ENCODE peak calls at places on chromosomes 4 and X, in six cellular contexts. U, Q, D, R, V and E are unnamed samples.

GRCh38 chr4:48924416-48924815 is 17.8 kb upstream of the OCIAD2 start:
- DNase-seq in V (no peak), D (no peak), Q (no peak), U (no peak), R (no peak), E (no peak)

GRCh38 chr4:102439835-102440234 is 61.3 kb upstream of the NFKB1 start:
- DNase-seq in V (no peak), U (no peak), D (peak), R (no peak), Q (peak), E (peak)

GRCh38 chr4:158760866-158761265 is 8.0 kb upstream of the FNIP2 start:
- DNase-seq in R (no peak), U (no peak), Q (no peak), D (peak), V (no peak), E (peak)

GRCh38 chr4:78711676-78712075 is 64.5 kb upstream of the BMP2K start:
- DNase-seq in R (no peak), U (no peak), Q (no peak), D (no peak), V (no peak), E (no peak)

GRCh38 chr4:147307896-147308680 is 172.8 kb upstream of the EDNRA start:
- DNase-seq in D (no peak), R (no peak), V (no peak), Q (no peak), U (no peak), E (no peak)

GRCh38 chrX:150038977-150039599 is 100.8 kb upstream of the EOLA2 start:
- DNase-seq in V (no peak), Q (no peak), U (no peak), D (no peak), R (no peak), E (no peak)

GRCh38 chr4:85747871-85748491 is 273.0 kb downstream of the ARHGAP24 start:
- DNase-seq in V (peak), U (no peak), Q (peak), R (peak), D (peak), E (peak)

GRCh38 chrX:53631156-53631555 is 55.4 kb downstream of the HUWE1 start:
- DNase-seq in R (no peak), U (no peak), Q (no peak), V (no peak), D (peak), E (peak)

GRCh38 chr4:34664051-34664450 is 1580.3 kb downstream of the ARAP2 start:
- DNase-seq in V (no peak), R (no peak), D (no peak), U (no peak), Q (no peak), E (no peak)

GRCh38 chrX:47200385-47201150 is 6.9 kb downstream of the UBA1 start:
- DNase-seq in Q (peak), V (peak), U (no peak), D (peak), R (no peak), E (peak)

GRCh38 chr4:168636506-168637176 is 139.8 kb downstream of the PALLD start:
- DNase-seq in D (peak), U (no peak), Q (peak), R (no peak), V (no peak), E (peak)

GRCh38 chrX:47992669-47993068 is 11.1 kb downstream of the ZNF182 start:
- DNase-seq in D (no peak), U (no peak), V (no peak), R (no peak), Q (no peak), E (no peak)

GRCh38 chrX:136574548-136574947 is 42.5 kb downstream of the VGLL1 start:
- DNase-seq in U (no peak), R (no peak), V (no peak), Q (no peak), D (no peak), E (no peak)

GRCh38 chr4:184267673-184268573 is 50.2 kb upstream of the ENPP6 start:
- DNase-seq in V (peak), U (no peak), R (no peak), D (peak), Q (peak), E (peak)

GRCh38 chr4:149897784-149898183 is 82.1 kb upstream of the IQCM start:
- DNase-seq in R (no peak), Q (no peak), U (no peak), V (peak), D (peak), E (peak)

GRCh38 chr4:14925471-14925870 is 76.8 kb upstream of the CPEB2 start:
- DNase-seq in U (no peak), D (no peak), Q (no peak), R (no peak), V (no peak), E (no peak)

GRCh38 chr4:15318621-15319348 is 109.0 kb upstream of the C1QTNF7 start:
- DNase-seq in R (no peak), U (no peak), D (no peak), Q (no peak), V (no peak), E (peak)

GRCh38 chr4:141038428-141038827 is 94.8 kb downstream of the RNF150 start:
- DNase-seq in V (no peak), R (no peak), D (no peak), U (no peak), Q (no peak), E (no peak)

GRCh38 chrX:72738396-72738795 is 24.3 kb upstream of the PHKA1 start:
- DNase-seq in V (no peak), Q (no peak), R (no peak), U (no peak), D (no peak), E (no peak)

GRCh38 chrX:120857240-120857639 is 18.4 kb downstream of the CT47B1 start:
- DNase-seq in U (no peak), V (no peak), D (no peak), R (no peak), Q (no peak), E (no peak)

GRCh38 chr4:99968330-99968729 is 18.3 kb upstream of the H2AZ1 start:
- DNase-seq in U (no peak), R (no peak), Q (no peak), D (peak), V (no peak), E (peak)